ENCODE peak calls at places on chromosomes 11 and 22, in ten cellular contexts. E, W, T, D, Z, A, I, U, S and B are unnamed samples.

GRCh38 chr11:86128914-86129313 is 60.0 kb upstream of the PICALM start:
- DNase-seq in E (no peak), W (no peak), T (no peak), D (no peak), Z (no peak), A (no peak), I (no peak), U (no peak), S (no peak), B (no peak)

GRCh38 chr11:83827940-83828554 is 541.9 kb upstream of the CCDC90B start:
- DNase-seq in E (no peak), W (no peak), T (no peak), D (no peak), Z (no peak), A (no peak), I (no peak), U (no peak), S (peak; percentile 52), B (no peak)

GRCh38 chr11:76604652-76605241 is 65.8 kb downstream of the LRRC32 start:
- DNase-seq in E (no peak), W (peak; percentile 54), T (peak; percentile 69), D (peak; percentile 82), Z (no peak), A (peak; percentile 72), I (no peak), U (no peak), S (peak; percentile 76), B (no peak)

GRCh38 chr11:503179-503981 is 3.7 kb downstream of the RNH1 start:
- DNase-seq in E (peak; percentile 51), W (peak; percentile 76), T (peak; percentile 59), D (peak; percentile 47), Z (peak; percentile 91), A (peak; percentile 76), I (peak; percentile 83), U (no peak), S (peak; percentile 19), B (peak; percentile 92)

GRCh38 chr11:110022548-110022947 is 70.6 kb upstream of the ZC3H12C start:
- DNase-seq in E (no peak), W (no peak), T (no peak), D (no peak), Z (no peak), A (no peak), I (no peak), U (no peak), S (peak; percentile 25), B (no peak)

GRCh38 chr11:17504330-17505107 is 27.9 kb upstream of the ABCC8 start:
- DNase-seq in E (peak; percentile 78), W (peak; percentile 82), T (peak; percentile 77), D (peak; percentile 41), Z (peak; percentile 89), A (peak; percentile 78), I (peak; percentile 74), U (peak; percentile 6), S (peak; percentile 57), B (no peak)

GRCh38 chr11:14022251-14022650 is 59.7 kb downstream of the SPON1 start:
- DNase-seq in E (no peak), W (no peak), T (no peak), D (no peak), Z (no peak), A (no peak), I (no peak), U (no peak), S (peak; percentile 28), B (no peak)

GRCh38 chr11:48170176-48170839 is 46.3 kb upstream of the OR4B1 start:
- DNase-seq in E (no peak), W (no peak), T (peak; percentile 19), D (no peak), Z (no peak), A (no peak), I (no peak), U (no peak), S (peak; percentile 35), B (no peak)

GRCh38 chr11:132075447-132075846 is 705.0 kb downstream of the NTM start:
- DNase-seq in E (no peak), W (no peak), T (no peak), D (no peak), Z (no peak), A (no peak), I (no peak), U (no peak), S (no peak), B (no peak)

GRCh38 chr11:117384045-117384444 is 56.4 kb downstream of the CEP164 start:
- DNase-seq in E (no peak), W (no peak), T (no peak), D (no peak), Z (no peak), A (no peak), I (no peak), U (peak; percentile 76), S (peak; percentile 96), B (no peak)

GRCh38 chr11:64357904-64358535 is 942 bp upstream of the RPS6KA4 start:
- DNase-seq in E (no peak), W (no peak), T (no peak), D (no peak), Z (no peak), A (no peak), I (no peak), U (no peak), S (no peak), B (peak; percentile 5)

GRCh38 chr11:74687237-74688005 is 43.8 kb downstream of the CHRDL2 start:
- DNase-seq in E (no peak), W (no peak), T (no peak), D (no peak), Z (no peak), A (no peak), I (no peak), U (no peak), S (peak; percentile 53), B (no peak)

GRCh38 chr11:125348704-125349635 is 147.1 kb downstream of the FEZ1 start:
- DNase-seq in E (peak; percentile 75), W (peak; percentile 54), T (peak; percentile 55), D (peak; percentile 83), Z (peak; percentile 47), A (peak; percentile 51), I (no peak), U (no peak), S (peak; percentile 19), B (peak; percentile 7)
- H3K27ac ChIP-seq in E (no peak overlapping the region), W (no peak overlapping the region), T (no peak overlapping the region), D (peak overlapping the region; percentile 6), Z (peak overlapping the region; percentile 52), A (no peak overlapping the region), I (no peak overlapping the region), U (no peak overlapping the region), S (no peak overlapping the region), B (no peak overlapping the region)

DNA sequence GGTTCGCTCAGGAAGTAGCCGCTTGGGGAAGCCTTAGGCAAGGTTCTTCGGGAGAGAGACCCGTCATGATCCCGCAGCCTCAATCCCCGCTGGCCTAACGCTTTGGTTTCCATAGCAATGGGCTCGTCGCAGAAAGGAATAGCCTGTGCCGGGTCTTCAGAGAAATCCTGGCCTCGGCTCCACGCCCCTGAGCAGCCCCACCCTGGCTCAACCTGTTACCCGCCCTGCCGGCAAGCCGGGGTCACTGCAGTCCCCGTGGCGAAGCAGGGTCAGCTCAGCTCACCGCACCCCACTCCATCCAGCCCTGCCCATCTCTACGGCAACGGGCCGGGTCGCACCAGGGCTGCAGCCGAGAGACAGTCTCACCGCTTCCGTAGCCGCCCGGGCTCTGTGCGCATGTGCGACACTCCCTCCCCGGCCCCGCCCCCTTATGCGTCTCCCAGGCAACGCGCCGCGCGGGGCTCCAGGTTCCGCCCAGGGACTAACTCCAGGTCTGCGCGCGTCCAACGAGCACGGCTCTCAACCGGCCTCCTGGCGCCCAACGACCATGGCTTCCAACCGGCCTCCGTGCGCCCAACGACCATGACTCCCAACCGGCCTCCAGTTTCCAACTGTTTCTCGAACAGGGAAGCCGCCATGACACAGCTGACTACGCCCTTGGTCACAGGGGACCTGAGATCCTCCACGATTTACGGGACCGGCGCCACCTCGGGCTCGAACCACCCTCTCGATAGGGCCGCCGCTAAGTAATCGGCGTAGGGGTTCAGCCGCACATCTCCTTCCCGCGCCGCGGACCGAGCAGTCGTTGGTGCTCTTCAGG is at the start of gene DUSP18:
- DNase-seq in E (peak; percentile 91), W (peak; percentile 93), T (peak; percentile 94), D (peak; percentile 98), Z (peak; percentile 91), A (peak; percentile 90), I (peak; percentile 95), U (peak; percentile 59), S (peak; percentile 79), B (peak; percentile 86)
- TF ChIP-seq CTCF in E (peak; percentile 25), W (peak; percentile 34), T (peak; percentile 53), D (peak; percentile 37), Z (peak; percentile 42), A (peak; percentile 43), I (peak; percentile 58), U (peak; percentile 36), S (peak; percentile 29), B (no peak)

DNA sequence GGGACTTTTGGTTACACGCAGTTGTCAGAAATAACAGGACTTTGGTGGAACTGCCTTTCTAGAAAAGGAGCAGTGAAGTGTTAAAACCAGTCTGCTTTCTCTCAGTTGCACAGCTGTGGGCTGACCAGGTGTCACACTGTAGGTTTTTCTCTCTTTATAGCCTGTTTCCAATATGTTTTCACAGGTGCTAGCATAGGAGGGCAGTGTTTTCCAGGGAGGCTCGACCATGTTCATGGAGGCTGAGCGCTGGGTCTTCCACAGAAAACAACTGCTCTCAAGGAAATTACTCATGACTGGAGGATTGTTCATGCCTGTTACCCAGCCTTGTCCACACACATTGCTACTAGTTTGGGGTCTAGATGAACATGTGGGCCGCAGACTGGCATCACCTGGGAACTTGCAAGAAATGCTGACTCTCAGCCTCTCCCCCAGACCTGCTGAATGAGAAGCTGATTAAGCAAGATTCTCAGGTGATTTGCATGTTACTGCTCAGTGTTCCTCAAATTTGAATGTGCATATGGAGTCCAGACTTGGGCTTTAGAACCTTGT is 157.7 kb downstream of the MAML2 start:
- DNase-seq in E (no peak), W (no peak), T (no peak), D (no peak), Z (no peak), A (no peak), I (no peak), U (no peak), S (no peak), B (no peak)
- H3K27ac ChIP-seq in E (no peak overlapping the region), W (no peak overlapping the region), T (no peak overlapping the region), D (no peak overlapping the region), Z (no peak overlapping the region), A (no peak overlapping the region), I (no peak overlapping the region), U (no peak overlapping the region), S (no peak overlapping the region), B (no peak overlapping the region)

GRCh38 chr11:73313652-73314051 is 5.6 kb downstream of the ARHGEF17 start:
- DNase-seq in E (no peak), W (no peak), T (no peak), D (no peak), Z (no peak), A (no peak), I (no peak), U (no peak), S (no peak), B (no peak)

GRCh38 chr11:73315288-73316020 is 7.4 kb downstream of the ARHGEF17 start:
- DNase-seq in E (no peak), W (no peak), T (no peak), D (no peak), Z (no peak), A (no peak), I (no peak), U (no peak), S (no peak), B (no peak)

GRCh38 chr11:73312806-73313403 is 4.8 kb downstream of the ARHGEF17 start:
- DNase-seq in E (no peak), W (no peak), T (no peak), D (no peak), Z (no peak), A (peak; percentile 41), I (no peak), U (no peak), S (peak; percentile 72), B (no peak)

GRCh38 chr11:73316422-73316821 is 8.3 kb downstream of the ARHGEF17 start:
- DNase-seq in E (no peak), W (no peak), T (no peak), D (no peak), Z (no peak), A (no peak), I (no peak), U (no peak), S (no peak), B (no peak)

GRCh38 chr11:73314121-73314948 is 6.3 kb downstream of the ARHGEF17 start:
- DNase-seq in E (no peak), W (no peak), T (peak; percentile 49), D (no peak), Z (peak; percentile 84), A (no peak), I (no peak), U (no peak), S (peak; percentile 72), B (peak; percentile 23)
- TF ChIP-seq CTCF in E (no peak), W (no peak), T (no peak), D (no peak), Z (peak; percentile 14), A (no peak), I (no peak), U (peak; percentile 15), S (no peak), B (no peak)